ENCODE peak calls at places on chromosomes 5 and 9, in ten cellular contexts. A is GM12891, H is NCI-H2081, K is aorta, Z is K562, G is AG08396, F is ELF-1, W is IMR-90, U is LoVo, M is Daoy. D is an unnamed sample.

GRCh38 chr5:79849486-79850315 is 141.4 kb downstream of the MTX3 start:
- DNase-seq in W (no peak), Z (no peak), H (no peak), G (no peak), K (no peak), M (no peak), U (no peak), F (no peak), A (no peak), D (no peak)

GRCh38 chr5:151196556-151197290 is 27.2 kb downstream of the CCDC69 start:
- DNase-seq in W (no peak), Z (no peak), F (no peak), K (no peak), G (no peak), U (no peak), M (no peak), A (peak), H (no peak), D (peak)

GRCh38 chr9:89080193-89080592 is 88.9 kb downstream of the S1PR3 start:
- DNase-seq in U (no peak), M (no peak), F (no peak), Z (no peak), K (no peak), G (peak), W (peak), H (no peak), A (no peak), D (no peak)

GRCh38 chr9:10704720-10705119 is 91.9 kb upstream of the PTPRD start:
- DNase-seq in U (no peak), Z (no peak), G (no peak), W (no peak), A (no peak), F (no peak), K (no peak), H (no peak), M (peak), D (no peak)

GRCh38 chr5:160315968-160316367 is 3.6 kb upstream of the CCNJL start:
- DNase-seq in M (peak), A (no peak), G (peak), Z (no peak), F (no peak), W (peak), U (peak), K (no peak), H (peak), D (no peak)

GRCh38 chr5:62780888-62781287 is 202.3 kb downstream of the LRRC70 start:
- DNase-seq in A (no peak), K (no peak), H (no peak), W (no peak), Z (no peak), G (no peak), U (no peak), F (peak), M (peak), D (no peak)

GRCh38 chr5:178416919-178417318 is 173.3 kb downstream of the COL23A1 start:
- DNase-seq in U (no peak), K (peak), M (peak), F (no peak), W (peak), A (no peak), H (no peak), Z (no peak), G (peak), D (no peak)

GRCh38 chr9:129650680-129651235 is 8.8 kb upstream of the ASB6 start:
- DNase-seq in Z (no peak), G (no peak), H (no peak), A (no peak), K (no peak), U (no peak), W (no peak), M (no peak), F (no peak), D (no peak)

GRCh38 chr5:52961238-52961637 is 27.9 kb upstream of the ITGA2 start:
- DNase-seq in Z (no peak), G (no peak), F (no peak), K (no peak), M (no peak), W (no peak), U (no peak), H (no peak), A (no peak), D (no peak)

GRCh38 chr5:16528382-16528849 is 62.8 kb upstream of the ZNF622 start:
- DNase-seq in G (no peak), K (no peak), H (no peak), W (no peak), Z (peak), F (no peak), A (no peak), M (peak), U (no peak), D (no peak)

GRCh38 chr5:40409600-40409999 is 270.1 kb upstream of the PTGER4 start:
- DNase-seq in F (no peak), W (no peak), U (no peak), Z (no peak), A (no peak), M (no peak), K (no peak), H (no peak), G (no peak), D (no peak)

GRCh38 chr5:1414311-1415058 is 30.8 kb downstream of the SLC6A3 start:
- DNase-seq in H (no peak), K (peak), G (peak), W (no peak), U (no peak), M (peak), F (no peak), Z (peak), A (peak), D (peak)

GRCh38 chr9:109319072-109319630 is 1.7 kb downstream of the EPB41L4B start:
- DNase-seq in U (no peak), K (no peak), W (no peak), A (no peak), Z (no peak), M (no peak), H (peak), G (no peak), F (peak), D (no peak)

D was measured in B cell.